ENCODE peak calls at places on chromosome 20, in ten cellular contexts. H is uterus, M is dorsolateral prefrontal cortex, T is astrocyte of the spinal cord, Q is AG04450, I is brain microvascular endothelial cell, N is transverse colon, Y is breast epithelium, R is GM12865, S is HFFc6. A is an unnamed sample.

GRCh38 chr20:18984238-18985200 is 170.9 kb downstream of the SCP2D1 start:
- DNase-seq in H (peak; percentile 88), M (no peak), T (no peak), Q (no peak), I (no peak), N (no peak), Y (no peak), R (no peak), S (no peak), A (no peak)

GRCh38 chr20:4956200-4956810 is 45.0 kb downstream of the SLC23A2 start:
- DNase-seq in H (no peak), M (no peak), T (peak; percentile 61), Q (no peak), I (no peak), N (no peak), Y (no peak), R (peak; percentile 75), S (peak; percentile 51), A (peak; percentile 8)

GRCh38 chr20:52791091-52791490 is 181.1 kb upstream of the TSHZ2 start:
- DNase-seq in H (no peak), M (no peak), T (no peak), Q (no peak), I (no peak), N (no peak), Y (no peak), R (no peak), S (no peak), A (no peak)

GRCh38 chr20:56504373-56505005 is 20.1 kb upstream of the FAM209A start:
- DNase-seq in H (no peak), M (no peak), T (no peak), Q (no peak), I (no peak), N (no peak), Y (no peak), R (no peak), S (no peak), A (no peak)

GRCh38 chr20:35077341-35077740 is 15.3 kb downstream of the TRPC4AP start:
- DNase-seq in H (no peak), M (no peak), T (no peak), Q (no peak), I (no peak), N (no peak), Y (no peak), R (no peak), S (no peak), A (no peak)

GRCh38 chr20:26207237-26207966 is 510.7 kb upstream of the ZNF337 start:
- DNase-seq in H (no peak), M (no peak), T (no peak), Q (no peak), I (no peak), N (no peak), Y (no peak), R (no peak), S (no peak), A (no peak)

GRCh38 chr20:33685328-33686007 is 717 bp downstream of the E2F1 start:
- DNase-seq in H (peak; percentile 16), M (no peak), T (no peak), Q (no peak), I (no peak), N (peak; percentile 72), Y (no peak), R (peak; percentile 91), S (no peak), A (peak; percentile 74)

GRCh38 chr20:49602370-49603208 is 34.7 kb upstream of the PTGIS start:
- DNase-seq in H (peak; percentile 72), M (no peak), T (no peak), Q (no peak), I (no peak), N (no peak), Y (no peak), R (no peak), S (no peak), A (no peak)

GRCh38 chr20:50278684-50279531 is 88.3 kb downstream of the CEBPB start:
- DNase-seq in H (peak; percentile 71), M (no peak), T (no peak), Q (no peak), I (no peak), N (peak; percentile 82), Y (no peak), R (no peak), S (no peak), A (peak; percentile 88)

GRCh38 chr20:237479-237878 is 10.4 kb downstream of the DEFB129 start:
- DNase-seq in H (no peak), M (no peak), T (no peak), Q (no peak), I (no peak), N (peak; percentile 12), Y (no peak), R (no peak), S (no peak), A (no peak)

GRCh38 chr20:12699374-12700228 is 309.2 kb upstream of the SPTLC3 start:
- DNase-seq in H (no peak), M (no peak), T (no peak), Q (no peak), I (no peak), N (no peak), Y (no peak), R (no peak), S (no peak), A (no peak)

GRCh38 chr20:53092772-53093171 is 120.6 kb downstream of the TSHZ2 start:
- DNase-seq in H (no peak), M (no peak), T (no peak), Q (no peak), I (no peak), N (no peak), Y (no peak), R (no peak), S (no peak), A (no peak)

GRCh38 chr20:57392512-57393271 is 1.5 kb downstream of the RBM38 start:
- DNase-seq in H (no peak), M (peak; percentile 18), T (no peak), Q (no peak), I (no peak), N (peak; percentile 77), Y (no peak), R (peak; percentile 72), S (no peak), A (no peak)

GRCh38 chr20:10954137-10954840 is 280.5 kb upstream of the JAG1 start:
- DNase-seq in H (no peak), M (no peak), T (peak; percentile 18), Q (no peak), I (no peak), N (no peak), Y (no peak), R (no peak), S (no peak), A (peak; percentile 53)

GRCh38 chr20:33679758-33680485 is 5.7 kb upstream of the NECAB3 start:
- DNase-seq in H (no peak), M (no peak), T (no peak), Q (no peak), I (no peak), N (no peak), Y (no peak), R (peak; percentile 78), S (no peak), A (no peak)

GRCh38 chr20:60302875-60303274 is 344.7 kb downstream of the CDH26 start:
- DNase-seq in H (no peak), M (no peak), T (no peak), Q (no peak), I (no peak), N (no peak), Y (no peak), R (no peak), S (no peak), A (no peak)

DNA sequence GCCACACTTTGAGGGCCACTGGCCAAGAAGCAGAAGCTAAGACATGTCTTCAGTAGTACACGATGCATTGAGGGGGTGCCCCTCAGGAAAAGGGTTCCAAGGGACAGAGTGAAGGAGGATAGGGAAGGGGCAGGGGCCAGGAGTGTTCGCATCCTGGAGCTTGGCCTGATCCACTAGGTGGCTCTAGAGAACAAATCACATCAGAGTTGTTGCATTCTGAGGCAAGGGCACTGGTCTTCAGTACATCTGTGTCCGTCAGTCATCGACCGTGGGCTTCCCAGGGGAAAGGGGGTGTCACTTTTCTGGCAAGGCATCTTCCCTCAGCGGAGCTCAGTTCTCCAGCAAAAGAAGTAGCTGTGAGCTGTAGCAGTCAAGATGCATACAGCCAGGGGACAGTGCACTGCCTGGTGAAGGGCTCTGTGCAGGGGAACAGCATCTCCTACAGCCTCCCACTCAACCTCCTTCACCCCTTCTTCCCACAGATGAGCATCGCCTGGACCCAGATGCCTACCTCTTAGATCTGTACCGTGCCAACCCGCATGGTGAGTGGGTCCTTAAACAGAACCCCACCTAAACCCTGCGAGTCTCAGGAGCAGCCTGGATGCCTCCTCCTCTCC is 47.8 kb downstream of the ARHGAP40 start:
- DNase-seq in H (no peak), M (no peak), T (no peak), Q (no peak), I (peak; percentile 17), N (no peak), Y (no peak), R (peak; percentile 28), S (peak; percentile 23), A (peak; percentile 31)
- TF ChIP-seq CTCF in H (no peak), M (peak; percentile 75), T (peak; percentile 59), Q (peak; percentile 47), I (peak; percentile 75), N (no peak), Y (no peak), R (peak; percentile 59), S (peak; percentile 74), A (peak; percentile 43)

DNA sequence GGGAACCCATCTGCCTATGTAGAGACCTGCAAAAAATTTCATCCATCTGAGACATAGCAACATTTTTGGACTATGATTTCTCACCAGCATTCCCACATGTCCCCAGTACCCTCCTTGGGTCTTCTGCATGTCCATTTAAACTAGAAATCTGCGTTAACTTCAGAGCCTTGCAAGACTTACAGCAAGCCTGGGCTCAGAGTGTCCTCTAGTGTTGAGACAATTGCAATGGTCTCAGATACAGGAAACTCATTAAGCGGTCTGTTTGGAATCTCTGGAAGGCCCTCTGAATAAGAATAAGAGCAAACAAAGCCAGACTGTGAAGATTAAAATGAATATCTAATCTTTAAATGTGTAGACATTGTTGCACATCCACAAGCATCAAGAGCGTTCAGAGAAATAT is 20.5 kb upstream of the PI3 start:
- DNase-seq in H (no peak), M (no peak), T (no peak), Q (no peak), I (no peak), N (no peak), Y (no peak), R (no peak), S (peak; percentile 10), A (no peak)
- TF ChIP-seq CTCF in H (no peak), M (no peak), T (no peak), Q (peak; percentile 8), I (peak; percentile 16), N (no peak), Y (no peak), R (no peak), S (peak; percentile 26), A (no peak)

GRCh38 chr20:17197041-17197440 is 29.8 kb upstream of the PCSK2 start:
- DNase-seq in H (no peak), M (no peak), T (no peak), Q (no peak), I (no peak), N (no peak), Y (no peak), R (no peak), S (no peak), A (no peak)
- TF ChIP-seq CTCF in H (no peak), M (no peak), T (no peak), Q (no peak), I (no peak), N (no peak), Y (no peak), R (no peak), S (no peak), A (no peak)

GRCh38 chr20:58950603-58951002 is 30.5 kb upstream of the NELFCD start:
- DNase-seq in H (no peak), M (no peak), T (no peak), Q (no peak), I (no peak), N (no peak), Y (no peak), R (no peak), S (no peak), A (no peak)
- TF ChIP-seq CTCF in H (no peak), M (no peak), T (no peak), Q (no peak), I (no peak), N (peak; percentile 4), Y (no peak), R (no peak), S (no peak), A (no peak)

A was measured in Calu3.